ENCODE peak calls at places on chromosome 21, in eight cellular contexts. One of them, this sample, is unnamed.

GRCh38 chr21:45278156-45278911 is 9.4 kb downstream of the POFUT2 start:
- DNase-seq in HL-60: no peak
- DNase-seq in gastrocnemius medialis: no peak
- DNase-seq in kidney epithelial cell: no peak
- DNase-seq in lung: no peak
- DNase-seq in mucosa of descending colon: no peak
- DNase-seq in H9: peak
- DNase-seq in tibial artery: peak
- DNase-seq in this sample: no peak

GRCh38 chr21:31731112-31731801 is 661 bp downstream of the SCAF4 start:
- DNase-seq in gastrocnemius medialis: peak
- DNase-seq in kidney epithelial cell: no peak
- DNase-seq in H9: peak
- DNase-seq in HL-60: no peak
- DNase-seq in tibial artery: peak
- DNase-seq in lung: peak
- DNase-seq in mucosa of descending colon: peak
- DNase-seq in this sample: peak

GRCh38 chr21:42346866-42347600 is 3.8 kb downstream of the TFF2 start:
- DNase-seq in mucosa of descending colon: no peak
- DNase-seq in lung: no peak
- DNase-seq in kidney epithelial cell: no peak
- DNase-seq in HL-60: no peak
- DNase-seq in gastrocnemius medialis: no peak
- DNase-seq in H9: no peak
- DNase-seq in tibial artery: no peak
- DNase-seq in this sample: no peak

GRCh38 chr21:43900078-43900385 is 35.0 kb downstream of the AGPAT3 start:
- DNase-seq in mucosa of descending colon: no peak
- DNase-seq in H9: no peak
- DNase-seq in lung: no peak
- DNase-seq in gastrocnemius medialis: no peak
- DNase-seq in kidney epithelial cell: no peak
- DNase-seq in tibial artery: no peak
- DNase-seq in HL-60: no peak
- DNase-seq in this sample: no peak

GRCh38 chr21:44432841-44433790 is 22.2 kb upstream of the LRRC3 start:
- DNase-seq in kidney epithelial cell: no peak
- DNase-seq in H9: peak
- DNase-seq in mucosa of descending colon: no peak
- DNase-seq in HL-60: no peak
- DNase-seq in gastrocnemius medialis: peak
- DNase-seq in lung: no peak
- DNase-seq in tibial artery: peak
- DNase-seq in this sample: no peak

GRCh38 chr21:44706706-44707615 is 4.4 kb downstream of the TSPEAR start:
- DNase-seq in H9: no peak
- DNase-seq in tibial artery: no peak
- DNase-seq in HL-60: no peak
- DNase-seq in mucosa of descending colon: no peak
- DNase-seq in gastrocnemius medialis: no peak
- DNase-seq in kidney epithelial cell: no peak
- DNase-seq in lung: no peak
- DNase-seq in this sample: no peak

GRCh38 chr21:34881894-34882371 is 167.2 kb downstream of the RUNX1 start:
- DNase-seq in mucosa of descending colon: no peak
- DNase-seq in tibial artery: no peak
- DNase-seq in kidney epithelial cell: no peak
- DNase-seq in gastrocnemius medialis: no peak
- DNase-seq in lung: no peak
- DNase-seq in H9: no peak
- DNase-seq in HL-60: no peak
- DNase-seq in this sample: no peak

GRCh38 chr21:17513214-17514123 is 626 bp downstream of the CXADR start:
- DNase-seq in gastrocnemius medialis: no peak
- DNase-seq in tibial artery: no peak
- DNase-seq in HL-60: no peak
- DNase-seq in kidney epithelial cell: no peak
- DNase-seq in lung: peak
- DNase-seq in H9: peak
- DNase-seq in mucosa of descending colon: no peak
- DNase-seq in this sample: peak

GRCh38 chr21:37891953-37892352 is 24.3 kb downstream of the KCNJ6 start:
- DNase-seq in H9: no peak
- DNase-seq in lung: no peak
- DNase-seq in mucosa of descending colon: no peak
- DNase-seq in gastrocnemius medialis: no peak
- DNase-seq in tibial artery: no peak
- DNase-seq in HL-60: no peak
- DNase-seq in kidney epithelial cell: no peak
- DNase-seq in this sample: no peak

GRCh38 chr21:36706951-36707762 is 8.2 kb downstream of the SIM2 start:
- DNase-seq in lung: no peak
- DNase-seq in mucosa of descending colon: no peak
- DNase-seq in HL-60: no peak
- DNase-seq in kidney epithelial cell: no peak
- DNase-seq in gastrocnemius medialis: no peak
- DNase-seq in H9: peak
- DNase-seq in tibial artery: no peak
- DNase-seq in this sample: peak

GRCh38 chr21:37166733-37167132 is 93.7 kb downstream of the TTC3 start:
- DNase-seq in tibial artery: no peak
- DNase-seq in HL-60: no peak
- DNase-seq in lung: no peak
- DNase-seq in H9: peak
- DNase-seq in kidney epithelial cell: no peak
- DNase-seq in mucosa of descending colon: no peak
- DNase-seq in gastrocnemius medialis: no peak
- DNase-seq in this sample: no peak

GRCh38 chr21:45524756-45525152 is 17.5 kb downstream of the SLC19A1 start:
- DNase-seq in HL-60: no peak
- DNase-seq in H9: no peak
- DNase-seq in gastrocnemius medialis: no peak
- DNase-seq in tibial artery: no peak
- DNase-seq in lung: no peak
- DNase-seq in mucosa of descending colon: peak
- DNase-seq in kidney epithelial cell: no peak
- DNase-seq in this sample: no peak

GRCh38 chr21:42621166-42621827 is 32.1 kb upstream of the PDE9A start:
- DNase-seq in tibial artery: no peak
- DNase-seq in gastrocnemius medialis: no peak
- DNase-seq in mucosa of descending colon: no peak
- DNase-seq in lung: no peak
- DNase-seq in kidney epithelial cell: no peak
- DNase-seq in H9: no peak
- DNase-seq in HL-60: no peak
- DNase-seq in this sample: no peak

GRCh38 chr21:36104306-36105300 is 30.3 kb upstream of the CBR3 start:
- DNase-seq in HL-60: no peak
- DNase-seq in H9: peak
- DNase-seq in gastrocnemius medialis: no peak
- DNase-seq in kidney epithelial cell: peak
- DNase-seq in mucosa of descending colon: no peak
- DNase-seq in lung: no peak
- DNase-seq in tibial artery: peak
- DNase-seq in this sample: peak

GRCh38 chr21:37987668-37988067 is 71.4 kb upstream of the KCNJ6 start:
- DNase-seq in mucosa of descending colon: no peak
- DNase-seq in lung: no peak
- DNase-seq in H9: no peak
- DNase-seq in gastrocnemius medialis: no peak
- DNase-seq in HL-60: no peak
- DNase-seq in tibial artery: no peak
- DNase-seq in kidney epithelial cell: no peak
- DNase-seq in this sample: no peak

GRCh38 chr21:42905195-42905594 is 12.1 kb downstream of the NDUFV3 start:
- DNase-seq in HL-60: no peak
- DNase-seq in gastrocnemius medialis: no peak
- DNase-seq in kidney epithelial cell: no peak
- DNase-seq in mucosa of descending colon: no peak
- DNase-seq in tibial artery: no peak
- DNase-seq in H9: no peak
- DNase-seq in lung: no peak
- DNase-seq in this sample: no peak

DNA sequence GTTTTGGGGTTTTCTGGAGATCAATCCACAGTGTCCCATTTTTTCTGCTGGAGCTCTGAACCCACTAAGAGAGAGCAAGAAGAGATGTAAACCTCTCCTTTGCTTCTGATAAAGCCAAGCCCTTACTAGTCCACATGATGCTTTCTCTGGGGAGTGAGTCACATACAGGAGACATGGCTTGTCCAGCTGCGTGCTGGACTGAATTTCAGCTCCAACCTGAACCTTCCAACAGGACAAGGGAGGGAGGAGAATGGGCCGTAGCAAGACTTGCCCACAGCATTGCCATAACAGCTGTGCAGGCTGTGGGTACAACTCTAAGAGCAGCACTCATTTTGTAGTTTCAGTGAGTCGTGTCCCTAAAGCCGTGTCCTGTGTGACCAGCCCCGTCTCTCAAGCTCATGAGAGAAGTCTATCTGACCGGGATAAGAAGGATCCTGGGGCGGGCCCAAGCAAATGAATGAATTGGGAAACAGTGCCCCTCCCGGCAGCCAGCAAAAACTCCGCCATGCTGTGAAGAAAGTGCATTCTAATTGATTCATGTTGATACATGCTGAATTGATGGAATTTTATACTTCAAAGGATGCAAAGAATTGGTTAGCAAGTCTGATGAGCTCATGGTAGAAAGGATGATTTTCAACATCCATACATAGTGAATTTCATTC is 195.2 kb downstream of the GABPA start:
- DNase-seq in mucosa of descending colon: no peak
- DNase-seq in lung: no peak
- DNase-seq in HL-60: no peak
- DNase-seq in kidney epithelial cell: no peak
- DNase-seq in gastrocnemius medialis: peak
- DNase-seq in tibial artery: peak
- DNase-seq in H9: no peak
- DNase-seq in this sample: no peak
- TF ChIP-seq CTCF in mucosa of descending colon: no peak
- TF ChIP-seq CTCF in lung: no peak
- TF ChIP-seq CTCF in HL-60: no peak
- TF ChIP-seq CTCF in kidney epithelial cell: no peak
- TF ChIP-seq CTCF in gastrocnemius medialis: no peak
- TF ChIP-seq CTCF in tibial artery: peak
- TF ChIP-seq CTCF in H9: no peak
- TF ChIP-seq CTCF in this sample: no peak

GRCh38 chr21:16117851-16118592 is 388.2 kb downstream of the USP25 start:
- DNase-seq in HL-60: no peak
- DNase-seq in H9: no peak
- DNase-seq in lung: no peak
- DNase-seq in kidney epithelial cell: peak
- DNase-seq in tibial artery: no peak
- DNase-seq in gastrocnemius medialis: no peak
- DNase-seq in mucosa of descending colon: no peak
- DNase-seq in this sample: no peak
- TF ChIP-seq CTCF in HL-60: no peak
- TF ChIP-seq CTCF in H9: no peak
- TF ChIP-seq CTCF in lung: no peak
- TF ChIP-seq CTCF in kidney epithelial cell: no peak
- TF ChIP-seq CTCF in tibial artery: no peak
- TF ChIP-seq CTCF in gastrocnemius medialis: no peak
- TF ChIP-seq CTCF in mucosa of descending colon: no peak
- TF ChIP-seq CTCF in this sample: no peak

DNA sequence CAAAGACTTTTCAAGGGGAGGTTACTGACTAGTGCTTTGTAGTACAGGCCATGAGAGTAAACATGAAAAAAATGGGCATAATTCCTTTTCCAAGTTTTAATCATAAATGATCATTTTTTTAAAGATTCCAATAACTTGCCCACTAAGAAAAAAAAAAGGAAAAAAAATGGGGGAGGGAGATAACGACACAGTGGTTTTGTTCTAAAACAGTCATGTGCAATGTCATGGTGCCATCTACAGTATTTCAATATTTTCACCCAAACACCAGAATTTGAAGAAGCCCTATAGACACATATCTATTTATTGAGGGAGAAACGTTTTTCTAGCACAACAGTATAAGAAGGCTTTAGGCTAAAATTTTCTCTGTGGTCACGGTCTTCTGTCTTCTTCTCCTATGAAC is 250.2 kb downstream of the LTN1 start:
- DNase-seq in H9: no peak
- DNase-seq in tibial artery: no peak
- DNase-seq in gastrocnemius medialis: no peak
- DNase-seq in mucosa of descending colon: no peak
- DNase-seq in kidney epithelial cell: no peak
- DNase-seq in lung: no peak
- DNase-seq in HL-60: no peak
- DNase-seq in this sample: no peak
- TF ChIP-seq CTCF in H9: peak
- TF ChIP-seq CTCF in tibial artery: no peak
- TF ChIP-seq CTCF in gastrocnemius medialis: no peak
- TF ChIP-seq CTCF in mucosa of descending colon: no peak
- TF ChIP-seq CTCF in kidney epithelial cell: no peak
- TF ChIP-seq CTCF in lung: no peak
- TF ChIP-seq CTCF in HL-60: no peak
- TF ChIP-seq CTCF in this sample: no peak

DNA sequence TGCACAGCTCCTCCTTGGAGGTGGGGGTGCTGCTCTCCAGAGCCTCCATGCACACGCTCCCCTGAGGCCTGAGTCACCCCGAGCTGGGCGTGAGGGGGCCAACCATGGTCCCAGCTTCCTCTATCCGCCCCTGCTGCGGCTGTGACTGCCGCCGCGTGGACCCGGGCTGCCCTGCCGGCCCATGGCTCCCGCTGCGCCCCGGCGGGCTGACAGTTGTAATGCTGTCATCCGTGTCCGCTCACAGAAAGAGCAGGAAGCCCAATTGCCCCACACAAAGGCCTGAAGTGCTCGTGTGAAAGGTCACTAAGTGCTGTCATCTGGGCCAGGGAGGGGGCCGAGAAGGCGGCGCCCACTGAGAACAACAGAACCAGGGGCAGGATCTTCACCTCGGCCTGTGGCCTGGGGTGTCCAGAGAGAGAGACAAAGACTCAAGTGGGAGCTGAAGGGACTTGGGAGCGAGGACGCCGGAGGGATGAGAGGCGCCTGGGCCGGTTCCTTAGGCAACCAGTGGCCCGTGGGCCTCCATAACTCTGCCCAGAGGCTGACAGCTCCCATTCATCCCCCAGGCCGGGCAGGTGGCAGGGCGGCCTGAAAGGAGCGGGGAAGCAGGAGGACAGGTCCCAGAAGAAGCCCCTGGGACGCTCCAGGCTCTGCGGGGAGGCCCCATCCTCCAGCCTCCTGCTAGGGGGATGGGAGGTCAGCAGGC is 31.5 kb downstream of the OLIG1 start:
- DNase-seq in H9: peak
- DNase-seq in HL-60: peak
- DNase-seq in kidney epithelial cell: no peak
- DNase-seq in tibial artery: no peak
- DNase-seq in lung: no peak
- DNase-seq in mucosa of descending colon: no peak
- DNase-seq in gastrocnemius medialis: no peak
- DNase-seq in this sample: no peak
- TF ChIP-seq CTCF in H9: no peak
- TF ChIP-seq CTCF in HL-60: peak
- TF ChIP-seq CTCF in kidney epithelial cell: no peak
- TF ChIP-seq CTCF in tibial artery: no peak
- TF ChIP-seq CTCF in lung: no peak
- TF ChIP-seq CTCF in mucosa of descending colon: no peak
- TF ChIP-seq CTCF in gastrocnemius medialis: no peak
- TF ChIP-seq CTCF in this sample: no peak